ENCODE peak calls at places on chromosome 14, in four cellular contexts. X is tibial artery, U is MM.1S, S is ovary. N is an unnamed sample.

GRCh38 chr14:21261824-21262223 is 7.4 kb downstream of the HNRNPC start:
- DNase-seq in U (no peak), X (no peak), S (no peak), N (no peak)

GRCh38 chr14:35669782-35670181 is 135.8 kb downstream of the INSM2 start:
- DNase-seq in X (no peak), U (no peak), S (no peak), N (no peak)

GRCh38 chr14:70660967-70661871 is 19.5 kb downstream of the TTC9 start:
- DNase-seq in X (no peak), S (no peak), U (no peak), N (no peak)

GRCh38 chr14:104778694-104779331 is 16.7 kb downstream of the AKT1 start:
- DNase-seq in X (no peak), S (no peak), U (no peak), N (no peak)

GRCh38 chr14:42475289-42475688 is 868.6 kb downstream of the LRFN5 start:
- DNase-seq in X (no peak), U (no peak), S (no peak), N (no peak)

GRCh38 chr14:104291123-104292000 is 153.0 kb downstream of the KIF26A start:
- DNase-seq in S (peak), X (peak), U (no peak), N (peak)

GRCh38 chr14:53946404-53947400 is 9.9 kb downstream of the BMP4 start:
- DNase-seq in U (no peak), S (peak), X (no peak), N (no peak)

GRCh38 chr14:92717571-92718042 is 30.8 kb downstream of the LGMN start:
- DNase-seq in S (no peak), U (no peak), X (no peak), N (no peak)

GRCh38 chr14:53668861-53669260 is 287.8 kb downstream of the BMP4 start:
- DNase-seq in X (no peak), U (no peak), S (no peak), N (no peak)

GRCh38 chr14:64760146-64760755 is 56.0 kb downstream of the PLEKHG3 start:
- DNase-seq in X (no peak), S (peak), U (peak), N (no peak)

GRCh38 chr14:51750542-51750941 is 98.8 kb downstream of the FRMD6 start:
- DNase-seq in S (no peak), X (no peak), U (no peak), N (no peak)

GRCh38 chr14:80787876-80788275 is 153.7 kb downstream of the CEP128 start:
- DNase-seq in S (no peak), U (no peak), X (no peak), N (no peak)

GRCh38 chr14:70666364-70666691 is 24.6 kb downstream of the TTC9 start:
- DNase-seq in S (no peak), U (no peak), X (no peak), N (no peak)

GRCh38 chr14:67951529-67952120 is 132.0 kb downstream of the RAD51B start:
- DNase-seq in U (no peak), X (no peak), S (no peak), N (no peak)

GRCh38 chr14:59787045-59787674 is 83.4 kb downstream of the RTN1 start:
- DNase-seq in S (no peak), U (no peak), X (no peak), N (no peak)

GRCh38 chr14:64654072-64654899 is 49.9 kb upstream of the PLEKHG3 start:
- DNase-seq in X (no peak), S (no peak), U (no peak), N (no peak)

GRCh38 chr14:70845601-70846000 is 36.3 kb upstream of the MAP3K9 start:
- DNase-seq in U (no peak), X (no peak), S (no peak), N (no peak)

GRCh38 chr14:56299306-56299984 is 181.2 kb downstream of the PELI2 start:
- DNase-seq in S (no peak), X (no peak), U (no peak), N (no peak)

GRCh38 chr14:96362071-96362964 is 823 bp downstream of the ATG2B start:
- DNase-seq in S (no peak), U (peak), X (peak), N (no peak)

GRCh38 chr14:102590667-102591099 is 1.8 kb upstream of the RCOR1 start:
- DNase-seq in S (peak), X (peak), U (no peak), N (no peak)

GRCh38 chr14:31371651-31372050 is 48.7 kb downstream of the HEATR5A start:
- DNase-seq in U (no peak), X (no peak), S (no peak), N (no peak)

GRCh38 chr14:32233292-32233691 is 30.2 kb upstream of the RNU6-8 start:
- DNase-seq in U (no peak), X (no peak), S (no peak), N (no peak)

GRCh38 chr14:62988967-62989366 is 56.3 kb downstream of the KCNH5 start:
- DNase-seq in X (no peak), U (no peak), S (no peak), N (no peak)

GRCh38 chr14:74207943-74208342 is 31.3 kb upstream of the VSX2 start:
- DNase-seq in X (no peak), U (no peak), S (no peak), N (no peak)

GRCh38 chr14:100011568-100012325 is 53.5 kb upstream of the EVL start:
- DNase-seq in U (no peak), X (no peak), S (no peak), N (no peak)
- H3K4me3 ChIP-seq in U (no peak), X (no peak), S (no peak), N (no peak)

DNA sequence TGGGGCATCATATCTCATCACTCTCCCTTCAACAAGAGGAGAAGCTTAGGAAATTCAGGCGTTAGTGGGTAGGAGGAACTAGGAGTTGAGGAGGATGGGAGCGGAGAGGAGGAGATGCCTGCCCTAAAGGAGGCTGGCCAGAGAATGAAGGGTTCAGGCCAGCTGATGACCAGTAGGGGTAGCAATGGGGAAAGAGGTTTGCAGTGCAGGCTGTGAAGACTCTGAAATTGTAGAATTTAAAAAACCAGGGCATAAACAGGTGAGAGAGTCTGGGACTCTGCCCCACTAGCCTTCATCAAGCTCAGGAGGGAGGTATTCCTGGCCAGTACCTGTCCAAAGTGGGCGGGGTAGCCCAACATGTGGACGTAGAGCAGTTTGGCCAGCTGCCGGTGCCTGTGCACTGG is 807 bp downstream of the AP1G2 start:
- DNase-seq in X (no peak), S (no peak), U (no peak), N (no peak)
- TF ChIP-seq CTCF in X (no peak), S (no peak), U (peak), N (no peak)

GRCh38 chr14:68968721-68969120 is 10.4 kb downstream of the ACTN1 start:
- DNase-seq in S (no peak), X (no peak), U (no peak), N (no peak)

GRCh38 chr14:68968051-68968450 is 11.1 kb downstream of the ACTN1 start:
- DNase-seq in X (no peak), S (no peak), U (no peak), N (no peak)

GRCh38 chr14:68965261-68965761 is 13.8 kb downstream of the ACTN1 start:
- DNase-seq in X (no peak), U (no peak), S (no peak), N (no peak)

GRCh38 chr14:68967459-68967940 is 11.6 kb downstream of the ACTN1 start:
- DNase-seq in U (no peak), S (no peak), X (no peak), N (no peak)

DNA sequence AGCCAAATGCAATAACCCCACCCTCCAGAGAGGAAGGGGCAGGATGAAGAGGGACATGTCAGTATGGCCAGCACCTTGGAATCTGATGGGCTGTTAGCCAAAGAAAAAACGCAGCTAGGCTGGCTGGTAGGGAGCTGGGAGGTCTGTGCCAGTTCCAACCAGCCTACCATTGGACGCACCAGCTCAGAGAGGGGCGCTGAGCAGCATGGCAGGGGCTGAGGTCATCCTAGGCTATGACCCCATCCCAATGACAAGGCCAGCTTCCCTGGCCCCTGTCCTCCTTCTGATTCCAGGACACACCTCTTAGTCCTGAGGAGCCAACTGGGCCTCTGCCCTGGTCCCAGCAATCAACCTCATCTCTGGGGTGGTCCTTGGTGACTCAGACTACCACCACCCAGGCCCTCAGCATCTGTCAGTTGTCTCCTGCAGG is 12.2 kb downstream of the ACTN1 start:
- DNase-seq in S (no peak), X (no peak), U (no peak), N (no peak)
- H3K4me3 ChIP-seq in S (no peak), X (no peak), U (no peak), N (no peak)

GRCh38 chr14:22598896-22599244 is 770 bp downstream of the ABHD4 start:
- DNase-seq in S (no peak), X (peak), U (peak), N (no peak)
- TF ChIP-seq CTCF in S (no peak), X (peak), U (peak), N (no peak)

GRCh38 chr14:90615444-90616095 is 200.7 kb downstream of the TTC7B start:
- DNase-seq in U (no peak), X (no peak), S (no peak), N (no peak)
- H3K4me3 ChIP-seq in U (no peak), X (no peak), S (no peak), N (no peak)

DNA sequence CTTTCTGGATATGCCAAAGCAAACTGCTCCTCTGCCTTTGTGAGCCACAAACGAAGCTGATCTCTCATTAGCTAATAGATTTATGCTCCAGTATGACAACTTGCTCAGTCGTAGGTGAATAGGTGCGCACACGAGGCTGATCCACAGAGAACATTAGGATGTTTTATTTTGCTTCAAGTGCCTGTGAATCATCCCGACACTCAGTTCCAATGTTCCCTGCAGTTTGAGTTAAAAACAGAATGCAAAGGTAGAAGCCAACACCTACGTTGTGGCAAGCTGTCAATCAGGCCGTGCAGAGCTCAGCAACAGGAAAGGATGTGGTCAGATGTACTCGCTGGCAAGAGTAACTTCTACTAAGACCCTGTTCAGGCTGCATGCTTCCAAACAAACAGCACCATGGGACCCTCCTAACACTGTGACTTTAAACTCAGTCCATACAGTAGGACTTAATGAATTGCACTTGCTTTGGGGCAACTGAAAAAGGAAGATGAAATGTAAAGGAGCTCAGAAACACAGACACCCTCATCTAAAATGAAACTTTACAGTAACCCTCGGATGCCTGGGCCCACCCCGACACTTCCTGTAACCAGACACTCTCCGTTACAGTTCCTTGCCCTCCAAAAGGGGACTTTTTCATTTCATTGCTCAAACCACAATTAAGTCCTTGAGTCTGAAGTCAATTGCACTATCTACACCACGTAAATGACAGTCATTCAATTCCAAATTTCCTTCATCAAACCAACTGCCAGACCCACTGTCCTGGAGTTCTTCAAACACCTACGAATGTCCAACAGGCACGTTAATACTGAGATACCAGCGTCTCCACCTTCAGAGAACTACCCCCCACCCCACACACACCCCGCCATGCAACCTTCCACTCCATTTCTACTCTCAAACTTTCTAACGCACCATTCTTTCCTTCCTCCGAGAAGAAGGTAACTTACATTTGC is 1.6 kb downstream of the CCDC88C start:
- DNase-seq in S (no peak), X (no peak), U (peak), N (no peak)
- TF ChIP-seq CTCF in S (no peak), X (no peak), U (no peak), N (no peak)

DNA sequence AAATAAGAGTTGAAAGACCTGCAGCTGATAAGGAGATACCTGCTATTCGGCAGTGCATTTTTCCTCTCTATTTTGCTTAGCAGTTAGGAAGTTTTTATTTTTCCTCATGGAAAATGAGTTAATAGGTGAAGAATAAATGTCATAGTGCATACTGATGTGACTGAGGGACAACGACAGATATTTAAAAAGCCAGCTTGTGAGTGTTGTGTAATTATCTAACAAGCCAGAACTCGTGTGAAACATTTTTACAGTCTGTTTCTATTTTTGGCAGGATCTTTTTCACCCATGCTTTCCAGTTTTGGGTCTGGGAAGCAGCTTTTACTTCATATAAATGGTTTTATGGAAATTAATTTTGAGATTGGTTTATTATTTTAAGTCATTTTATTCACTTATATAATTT is 2.9 kb downstream of the FBXO34 start:
- DNase-seq in X (no peak), S (no peak), U (no peak), N (no peak)
- H3K4me3 ChIP-seq in X (no peak), S (no peak), U (no peak), N (no peak)

DNA sequence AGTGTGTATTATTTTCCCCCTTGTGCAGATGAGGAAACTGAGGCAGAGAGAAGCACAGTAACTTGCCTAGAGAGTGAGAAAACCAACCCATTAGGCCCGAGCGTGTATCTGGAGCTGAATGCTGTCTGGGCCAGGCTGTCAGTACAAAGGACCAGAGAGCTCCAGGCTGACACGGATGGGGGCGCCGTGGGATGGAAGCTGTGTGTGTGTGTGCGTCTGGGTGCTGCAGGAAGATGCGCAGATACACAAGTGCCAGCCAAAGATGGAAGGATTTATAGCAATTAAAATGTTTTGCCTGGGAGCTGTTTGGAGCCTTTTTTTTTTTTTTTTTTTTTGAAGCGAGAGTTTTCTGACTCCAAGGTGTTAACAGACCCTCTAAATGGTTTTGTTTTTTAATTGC is 53.7 kb upstream of the GPATCH2L start:
- DNase-seq in X (no peak), U (no peak), S (no peak), N (no peak)
- TF ChIP-seq CTCF in X (no peak), U (no peak), S (no peak), N (no peak)

GRCh38 chr14:50396636-50397460 is at the start of gene CDKL1:
- DNase-seq in U (no peak), X (peak), S (peak), N (peak)

GRCh38 chr14:50397461-50398196 is 948 bp upstream of the CDKL1 start:
- DNase-seq in U (no peak), S (no peak), X (peak), N (no peak)

GRCh38 chr14:50394713-50395112 is 2.0 kb downstream of the CDKL1 start:
- DNase-seq in X (no peak), S (no peak), U (no peak), N (no peak)

GRCh38 chr14:50399251-50400032 is 2.8 kb upstream of the CDKL1 start:
- DNase-seq in X (peak), U (no peak), S (no peak), N (no peak)

GRCh38 chr14:50395448-50395847 is 1.2 kb downstream of the CDKL1 start:
- DNase-seq in X (peak), U (no peak), S (peak), N (peak)
- H3K4me3 ChIP-seq in X (peak), U (no peak), S (peak), N (no peak)

GRCh38 chr14:83071888-83072501 is 1538.3 kb upstream of the SEL1L start:
- DNase-seq in U (peak), X (no peak), S (no peak), N (no peak)
- TF ChIP-seq CTCF in U (peak), X (no peak), S (no peak), N (no peak)

N was measured in lower leg skin.